ENCODE peak calls at places on chromosomes 12 and 14, in four cellular contexts. One of them, this sample, is unnamed.

GRCh38 chr12:57983150-57983857 is 41.9 kb downstream of the ATP23 start:
- DNase-seq in NCI-H1417 treated with DMSO at 0.1 percent for 48 hours: peak; percentile 40
- DNase-seq in activated naive CD4-positive, alpha-beta T cell treated with Interleukin-2 at 50 U/mL for 16 hours: no peak
- DNase-seq in NCI-H510A treated with DMSO at 0.1 percent for 48 hours: peak; percentile 71
- DNase-seq in this sample: peak; percentile 19

GRCh38 chr14:87794566-87794965 is 198.4 kb downstream of the GALC start:
- DNase-seq in activated naive CD4-positive, alpha-beta T cell treated with Interleukin-2 at 50 U/mL for 16 hours: no peak
- DNase-seq in NCI-H1417 treated with DMSO at 0.1 percent for 48 hours: no peak
- DNase-seq in NCI-H510A treated with DMSO at 0.1 percent for 48 hours: no peak
- DNase-seq in this sample: no peak

GRCh38 chr12:116055895-116056607 is 221.4 kb downstream of the MED13L start:
- DNase-seq in NCI-H1417 treated with DMSO at 0.1 percent for 48 hours: no peak
- DNase-seq in activated naive CD4-positive, alpha-beta T cell treated with Interleukin-2 at 50 U/mL for 16 hours: no peak
- DNase-seq in NCI-H510A treated with DMSO at 0.1 percent for 48 hours: no peak
- DNase-seq in this sample: no peak

GRCh38 chr12:128316078-128316477 is 49.1 kb downstream of the TMEM132C start:
- DNase-seq in NCI-H510A treated with DMSO at 0.1 percent for 48 hours: no peak
- DNase-seq in NCI-H1417 treated with DMSO at 0.1 percent for 48 hours: no peak
- DNase-seq in activated naive CD4-positive, alpha-beta T cell treated with Interleukin-2 at 50 U/mL for 16 hours: no peak
- DNase-seq in this sample: no peak

GRCh38 chr12:131897276-131897675 is 2.9 kb downstream of the ULK1 start:
- DNase-seq in activated naive CD4-positive, alpha-beta T cell treated with Interleukin-2 at 50 U/mL for 16 hours: no peak
- DNase-seq in NCI-H510A treated with DMSO at 0.1 percent for 48 hours: no peak
- DNase-seq in NCI-H1417 treated with DMSO at 0.1 percent for 48 hours: no peak
- DNase-seq in this sample: no peak

GRCh38 chr14:96501383-96501745 is 818 bp upstream of the PAPOLA start:
- DNase-seq in NCI-H1417 treated with DMSO at 0.1 percent for 48 hours: no peak
- DNase-seq in activated naive CD4-positive, alpha-beta T cell treated with Interleukin-2 at 50 U/mL for 16 hours: no peak
- DNase-seq in NCI-H510A treated with DMSO at 0.1 percent for 48 hours: peak; percentile 45
- DNase-seq in this sample: no peak

GRCh38 chr12:32031109-32031508 is 71.9 kb downstream of the RESF1 start:
- DNase-seq in NCI-H510A treated with DMSO at 0.1 percent for 48 hours: no peak
- DNase-seq in activated naive CD4-positive, alpha-beta T cell treated with Interleukin-2 at 50 U/mL for 16 hours: no peak
- DNase-seq in NCI-H1417 treated with DMSO at 0.1 percent for 48 hours: no peak
- DNase-seq in this sample: no peak

GRCh38 chr14:103057372-103058208 is at the start of gene CDC42BPB:
- DNase-seq in NCI-H1417 treated with DMSO at 0.1 percent for 48 hours: peak; percentile 73
- DNase-seq in NCI-H510A treated with DMSO at 0.1 percent for 48 hours: peak; percentile 74
- DNase-seq in activated naive CD4-positive, alpha-beta T cell treated with Interleukin-2 at 50 U/mL for 16 hours: peak; percentile 60
- DNase-seq in this sample: peak; percentile 88

GRCh38 chr12:62123721-62124203 is 136.4 kb upstream of the USP15 start:
- DNase-seq in NCI-H1417 treated with DMSO at 0.1 percent for 48 hours: no peak
- DNase-seq in activated naive CD4-positive, alpha-beta T cell treated with Interleukin-2 at 50 U/mL for 16 hours: peak; percentile 13
- DNase-seq in NCI-H510A treated with DMSO at 0.1 percent for 48 hours: peak; percentile 68
- DNase-seq in this sample: no peak

GRCh38 chr12:123032736-123033391 is 52.4 kb downstream of the ARL6IP4 start:
- DNase-seq in NCI-H510A treated with DMSO at 0.1 percent for 48 hours: peak; percentile 23
- DNase-seq in activated naive CD4-positive, alpha-beta T cell treated with Interleukin-2 at 50 U/mL for 16 hours: no peak
- DNase-seq in NCI-H1417 treated with DMSO at 0.1 percent for 48 hours: peak; percentile 66
- DNase-seq in this sample: no peak

GRCh38 chr12:18296201-18296908 is 35.0 kb downstream of the PIK3C2G start:
- DNase-seq in NCI-H1417 treated with DMSO at 0.1 percent for 48 hours: no peak
- DNase-seq in NCI-H510A treated with DMSO at 0.1 percent for 48 hours: no peak
- DNase-seq in activated naive CD4-positive, alpha-beta T cell treated with Interleukin-2 at 50 U/mL for 16 hours: no peak
- DNase-seq in this sample: no peak

GRCh38 chr12:12811343-12811742 is 1.8 kb upstream of the DDX47 start:
- DNase-seq in activated naive CD4-positive, alpha-beta T cell treated with Interleukin-2 at 50 U/mL for 16 hours: no peak
- DNase-seq in NCI-H510A treated with DMSO at 0.1 percent for 48 hours: no peak
- DNase-seq in NCI-H1417 treated with DMSO at 0.1 percent for 48 hours: no peak
- DNase-seq in this sample: no peak

GRCh38 chr12:56991319-56991906 is 14.9 kb downstream of the ZBTB39 start:
- DNase-seq in NCI-H510A treated with DMSO at 0.1 percent for 48 hours: no peak
- DNase-seq in activated naive CD4-positive, alpha-beta T cell treated with Interleukin-2 at 50 U/mL for 16 hours: no peak
- DNase-seq in NCI-H1417 treated with DMSO at 0.1 percent for 48 hours: no peak
- DNase-seq in this sample: no peak

GRCh38 chr12:81381951-81382350 is 304.1 kb downstream of the ACSS3 start:
- DNase-seq in NCI-H510A treated with DMSO at 0.1 percent for 48 hours: peak; percentile 97
- DNase-seq in activated naive CD4-positive, alpha-beta T cell treated with Interleukin-2 at 50 U/mL for 16 hours: no peak
- DNase-seq in NCI-H1417 treated with DMSO at 0.1 percent for 48 hours: no peak
- DNase-seq in this sample: no peak

This sample was measured in NCI-H1105.